ENCODE peak calls at places on chromosomes 12 and 14, in six cellular contexts. One of them, this sample, is unnamed.

GRCh38 chr12:63844391-63845341 is at the start of gene SRGAP1:
- DNase-seq in NAMALWA: no peak
- DNase-seq in astrocyte of the spinal cord: peak; percentile 80
- DNase-seq in T-helper 2 cell: no peak
- DNase-seq in left ventricle myocardium inferior: peak; percentile 75
- DNase-seq in nephron progenitor cell: peak; percentile 73
- DNase-seq in this sample: peak; percentile 84

GRCh38 chr14:36451346-36452065 is 68.5 kb downstream of the NKX2-1 start:
- DNase-seq in T-helper 2 cell: no peak
- DNase-seq in nephron progenitor cell: no peak
- DNase-seq in left ventricle myocardium inferior: no peak
- DNase-seq in NAMALWA: no peak
- DNase-seq in astrocyte of the spinal cord: no peak
- DNase-seq in this sample: no peak

GRCh38 chr12:120013659-120014380 is 24.8 kb downstream of the BICDL1 start:
- DNase-seq in astrocyte of the spinal cord: no peak
- DNase-seq in T-helper 2 cell: no peak
- DNase-seq in left ventricle myocardium inferior: no peak
- DNase-seq in NAMALWA: peak; percentile 31
- DNase-seq in nephron progenitor cell: no peak
- DNase-seq in this sample: no peak

GRCh38 chr12:6963741-6964446 is 6.6 kb downstream of the PHB2 start:
- DNase-seq in NAMALWA: no peak
- DNase-seq in astrocyte of the spinal cord: no peak
- DNase-seq in left ventricle myocardium inferior: peak; percentile 15
- DNase-seq in T-helper 2 cell: no peak
- DNase-seq in nephron progenitor cell: no peak
- DNase-seq in this sample: no peak

GRCh38 chr12:92078167-92079053 is 67.2 kb downstream of the BTG1 start:
- DNase-seq in T-helper 2 cell: no peak
- DNase-seq in astrocyte of the spinal cord: peak; percentile 97
- DNase-seq in nephron progenitor cell: no peak
- DNase-seq in left ventricle myocardium inferior: no peak
- DNase-seq in NAMALWA: no peak
- DNase-seq in this sample: no peak

GRCh38 chr14:64971890-64972785 is at the start of gene RAB15:
- DNase-seq in T-helper 2 cell: peak; percentile 20
- DNase-seq in nephron progenitor cell: peak; percentile 78
- DNase-seq in NAMALWA: peak; percentile 15
- DNase-seq in left ventricle myocardium inferior: peak; percentile 39
- DNase-seq in astrocyte of the spinal cord: no peak
- DNase-seq in this sample: peak; percentile 54

GRCh38 chr12:41743835-41744234 is 400.8 kb downstream of the GXYLT1 start:
- DNase-seq in nephron progenitor cell: no peak
- DNase-seq in NAMALWA: no peak
- DNase-seq in astrocyte of the spinal cord: no peak
- DNase-seq in left ventricle myocardium inferior: no peak
- DNase-seq in T-helper 2 cell: no peak
- DNase-seq in this sample: no peak

GRCh38 chr14:99067927-99068326 is 204.1 kb downstream of the BCL11B start:
- DNase-seq in NAMALWA: no peak
- DNase-seq in astrocyte of the spinal cord: no peak
- DNase-seq in left ventricle myocardium inferior: no peak
- DNase-seq in nephron progenitor cell: no peak
- DNase-seq in T-helper 2 cell: no peak
- DNase-seq in this sample: no peak

GRCh38 chr14:85131523-85131922 is 398.4 kb upstream of the FLRT2 start:
- DNase-seq in nephron progenitor cell: no peak
- DNase-seq in astrocyte of the spinal cord: no peak
- DNase-seq in NAMALWA: no peak
- DNase-seq in T-helper 2 cell: no peak
- DNase-seq in left ventricle myocardium inferior: no peak
- DNase-seq in this sample: no peak

GRCh38 chr12:11559941-11560340 is 89.5 kb upstream of the ETV6 start:
- DNase-seq in left ventricle myocardium inferior: no peak
- DNase-seq in T-helper 2 cell: no peak
- DNase-seq in astrocyte of the spinal cord: no peak
- DNase-seq in nephron progenitor cell: no peak
- DNase-seq in NAMALWA: no peak
- DNase-seq in this sample: no peak

GRCh38 chr12:130764475-130765185 is 48.5 kb upstream of the RIMBP2 start:
- DNase-seq in NAMALWA: peak; percentile 79
- DNase-seq in T-helper 2 cell: no peak
- DNase-seq in astrocyte of the spinal cord: peak; percentile 32
- DNase-seq in nephron progenitor cell: no peak
- DNase-seq in left ventricle myocardium inferior: no peak
- DNase-seq in this sample: no peak

GRCh38 chr12:46872135-46872534 is 46.3 kb upstream of the SLC38A4 start:
- DNase-seq in T-helper 2 cell: no peak
- DNase-seq in left ventricle myocardium inferior: no peak
- DNase-seq in astrocyte of the spinal cord: no peak
- DNase-seq in nephron progenitor cell: no peak
- DNase-seq in NAMALWA: no peak
- DNase-seq in this sample: no peak

GRCh38 chr12:1170411-1170810 is 179.4 kb downstream of the ERC1 start:
- DNase-seq in nephron progenitor cell: no peak
- DNase-seq in NAMALWA: no peak
- DNase-seq in astrocyte of the spinal cord: no peak
- DNase-seq in left ventricle myocardium inferior: no peak
- DNase-seq in T-helper 2 cell: no peak
- DNase-seq in this sample: no peak

GRCh38 chr14:25090716-25091454 is 40.9 kb upstream of the STXBP6 start:
- DNase-seq in nephron progenitor cell: no peak
- DNase-seq in astrocyte of the spinal cord: peak; percentile 41
- DNase-seq in NAMALWA: no peak
- DNase-seq in T-helper 2 cell: no peak
- DNase-seq in left ventricle myocardium inferior: no peak
- DNase-seq in this sample: no peak